ENCODE peak calls at places on chromosomes 6 and 20, in ten cellular contexts. I is psoas muscle, M is mesenchymal stem cell, U is left ventricle myocardium inferior, S is endothelial cell of umbilical vein, K is H1, R is right atrium auricular region, X is adipocyte, G is A673, L is cardiac muscle cell. J is an unnamed sample.

GRCh38 chr6:109237986-109238329 is 142.7 kb downstream of the CEP57L1 start:
- DNase-seq in I (no peak), M (no peak), U (no peak), S (no peak), K (no peak), R (no peak), X (no peak), G (no peak), L (no peak), J (no peak)

GRCh38 chr6:14664616-14665315 is 547.2 kb downstream of the CD83 start:
- DNase-seq in I (no peak), M (peak; percentile 38), U (no peak), S (no peak), K (peak; percentile 38), R (no peak), X (peak; percentile 19), G (no peak), L (no peak), J (no peak)

GRCh38 chr6:40583694-40584093 is 3.5 kb downstream of the LRFN2 start:
- DNase-seq in I (no peak), M (no peak), U (no peak), S (no peak), K (no peak), R (no peak), X (no peak), G (no peak), L (no peak), J (no peak)

GRCh38 chr6:144909753-144910280 is 624.7 kb downstream of the UTRN start:
- DNase-seq in I (no peak), M (no peak), U (no peak), S (no peak), K (no peak), R (no peak), X (no peak), G (no peak), L (no peak), J (no peak)

GRCh38 chr6:56582246-56582645 is 60.4 kb downstream of the DST start:
- DNase-seq in I (no peak), M (no peak), U (no peak), S (no peak), K (no peak), R (no peak), X (no peak), G (no peak), L (no peak), J (no peak)

GRCh38 chr20:46324960-46325703 is 16.8 kb upstream of the CDH22 start:
- DNase-seq in I (no peak), M (peak; percentile 43), U (no peak), S (peak; percentile 42), K (no peak), R (no peak), X (peak; percentile 42), G (peak; percentile 52), L (peak; percentile 47), J (peak; percentile 54)

GRCh38 chr20:23446505-23446904 is 6.2 kb downstream of the CST11 start:
- DNase-seq in I (peak; percentile 68), M (peak; percentile 62), U (peak; percentile 47), S (peak; percentile 71), K (no peak), R (no peak), X (peak; percentile 25), G (peak; percentile 53), L (peak; percentile 64), J (peak; percentile 77)

GRCh38 chr6:111602481-111603404 is 2.9 kb downstream of the TRAF3IP2 start:
- DNase-seq in I (peak; percentile 88), M (peak; percentile 93), U (peak; percentile 63), S (peak; percentile 92), K (no peak), R (peak; percentile 79), X (peak; percentile 88), G (no peak), L (peak; percentile 61), J (peak; percentile 57)

GRCh38 chr6:142088858-142089216 is 43.9 kb upstream of the GJE1 start:
- DNase-seq in I (peak; percentile 46), M (peak; percentile 50), U (no peak), S (peak; percentile 35), K (no peak), R (no peak), X (peak; percentile 39), G (peak; percentile 32), L (peak; percentile 56), J (no peak)

GRCh38 chr20:51450221-51450712 is 92.3 kb downstream of the NFATC2 start:
- DNase-seq in I (no peak), M (no peak), U (no peak), S (no peak), K (no peak), R (no peak), X (no peak), G (no peak), L (no peak), J (no peak)

GRCh38 chr6:24719125-24719931 is at the start of gene C6orf62:
- DNase-seq in I (peak; percentile 58), M (peak; percentile 64), U (no peak), S (peak; percentile 28), K (no peak), R (no peak), X (peak; percentile 71), G (peak; percentile 51), L (peak; percentile 25), J (peak; percentile 44)

GRCh38 chr6:81770395-81770794 is 17.9 kb upstream of the TENT5A start:
- DNase-seq in I (no peak), M (no peak), U (no peak), S (no peak), K (no peak), R (no peak), X (peak; percentile 9), G (no peak), L (no peak), J (no peak)

GRCh38 chr20:38143238-38143645 is 21.8 kb downstream of the TGM2 start:
- DNase-seq in I (no peak), M (no peak), U (no peak), S (no peak), K (no peak), R (no peak), X (no peak), G (no peak), L (no peak), J (no peak)

GRCh38 chr6:127219869-127220268 is 46.8 kb upstream of the RNF146 start:
- DNase-seq in I (no peak), M (no peak), U (no peak), S (no peak), K (no peak), R (no peak), X (no peak), G (no peak), L (no peak), J (no peak)

GRCh38 chr6:47075168-47075567 is 33.0 kb upstream of the ADGRF1 start:
- DNase-seq in I (no peak), M (no peak), U (no peak), S (no peak), K (no peak), R (no peak), X (no peak), G (no peak), L (no peak), J (no peak)

GRCh38 chr6:39280247-39280731 is 33.9 kb downstream of the KCNK17 start:
- DNase-seq in I (peak; percentile 72), M (no peak), U (no peak), S (no peak), K (no peak), R (no peak), X (no peak), G (no peak), L (no peak), J (peak; percentile 70)

GRCh38 chr6:169097336-169098052 is 156.2 kb downstream of the THBS2 start:
- DNase-seq in I (no peak), M (peak; percentile 65), U (no peak), S (no peak), K (no peak), R (no peak), X (peak; percentile 92), G (no peak), L (peak; percentile 96), J (no peak)

GRCh38 chr20:32479012-32479411 is 106.1 kb downstream of the NOL4L start:
- DNase-seq in I (peak; percentile 25), M (no peak), U (no peak), S (no peak), K (no peak), R (no peak), X (no peak), G (no peak), L (no peak), J (peak; percentile 6)
- H3K4me1 ChIP-seq in I (peaks cover 17% of the 10 kb centered on the region), M (peaks cover 60% of the 10 kb centered on the region), U (peaks cover 77% of the 10 kb centered on the region), S (peaks cover 74% of the 10 kb centered on the region), K (peaks cover 22% of the 10 kb centered on the region), R (no peaks in the 10 kb centered on the region), X (peaks cover 47% of the 10 kb centered on the region), G (peaks cover 10% of the 10 kb centered on the region), L (peaks cover 52% of the 10 kb centered on the region), J (peaks cover 46% of the 10 kb centered on the region)

GRCh38 chr6:44249082-44249748 is 2.3 kb downstream of the HSP90AB1 start:
- DNase-seq in I (peak; percentile 20), M (no peak), U (no peak), S (no peak), K (no peak), R (no peak), X (no peak), G (no peak), L (no peak), J (peak; percentile 38)
- H3K4me3 ChIP-seq in I (peak overlapping the region; percentile 82), M (peak overlapping the region; percentile 14), U (peak overlapping the region; percentile 96), S (peak overlapping the region; percentile 85), K (peak overlapping the region; percentile 100), R (no peak overlapping the region), X (peak overlapping the region; percentile 100), G (peak overlapping the region; percentile 80), L (no peak overlapping the region), J (no peak overlapping the region)

GRCh38 chr6:30813623-30814136 is 69.3 kb upstream of the IER3 start:
- DNase-seq in I (no peak), M (peak; percentile 53), U (no peak), S (no peak), K (no peak), R (no peak), X (no peak), G (no peak), L (no peak), J (peak; percentile 43)
- H3K4me1 ChIP-seq in I (no peaks in the 10 kb centered on the region), M (peaks cover 14% of the 10 kb centered on the region), U (peaks cover 14% of the 10 kb centered on the region), S (peaks cover 32% of the 10 kb centered on the region), K (peaks cover 6% of the 10 kb centered on the region), R (no peaks in the 10 kb centered on the region), X (peaks cover 24% of the 10 kb centered on the region), G (peaks cover 7% of the 10 kb centered on the region), L (peaks cover 16% of the 10 kb centered on the region), J (peaks cover 23% of the 10 kb centered on the region)

GRCh38 chr6:32759669-32760068 is 3.7 kb downstream of the HLA-DQB2 start:
- DNase-seq in I (no peak), M (no peak), U (no peak), S (no peak), K (no peak), R (no peak), X (no peak), G (no peak), L (no peak), J (no peak)

GRCh38 chr6:32761548-32761947 is 1.8 kb downstream of the HLA-DQB2 start:
- DNase-seq in I (no peak), M (no peak), U (no peak), S (no peak), K (no peak), R (no peak), X (no peak), G (no peak), L (no peak), J (no peak)

GRCh38 chr6:32761084-32761483 is 2.2 kb downstream of the HLA-DQB2 start:
- DNase-seq in I (no peak), M (no peak), U (no peak), S (no peak), K (no peak), R (no peak), X (no peak), G (no peak), L (no peak), J (no peak)

GRCh38 chr6:32764050-32764449 is 718 bp upstream of the HLA-DQB2 start:
- DNase-seq in I (no peak), M (no peak), U (no peak), S (no peak), K (no peak), R (no peak), X (no peak), G (no peak), L (no peak), J (no peak)

GRCh38 chr6:32763417-32763816 is at the start of gene HLA-DQB2:
- DNase-seq in I (no peak), M (no peak), U (no peak), S (peak; percentile 7), K (no peak), R (no peak), X (no peak), G (no peak), L (no peak), J (no peak)
- H3K4me3 ChIP-seq in I (no peak within 1 kb of the TSS), M (no peak within 1 kb of the TSS), U (no peak within 1 kb of the TSS), S (no peak within 1 kb of the TSS), K (no peak within 1 kb of the TSS), R (no peak within 1 kb of the TSS), X (no peak within 1 kb of the TSS), G (no peak within 1 kb of the TSS), L (no peak within 1 kb of the TSS), J (no peak within 1 kb of the TSS)

J was measured in adrenal gland.